ENCODE peak calls at places on chromosomes 13 and 19, in five cellular contexts. One of them, this sample, is unnamed.

GRCh38 chr19:14536926-14537692 is 7.7 kb downstream of the TECR start:
- DNase-seq in K562: peak
- DNase-seq in GM12878: no peak
- DNase-seq in A549: peak
- DNase-seq in HepG2: no peak
- DNase-seq in this sample: peak

GRCh38 chr19:2274937-2275535 is 6.9 kb downstream of the PEAK3 start:
- DNase-seq in A549: peak
- DNase-seq in K562: peak
- DNase-seq in GM12878: no peak
- DNase-seq in HepG2: peak
- DNase-seq in this sample: peak

GRCh38 chr13:100633461-100633860 is 41.1 kb downstream of the TMTC4 start:
- DNase-seq in K562: no peak
- DNase-seq in GM12878: no peak
- DNase-seq in A549: peak
- DNase-seq in HepG2: peak
- DNase-seq in this sample: no peak

GRCh38 chr13:42746846-42747245 is 34.5 kb upstream of the FAM216B start:
- DNase-seq in GM12878: no peak
- DNase-seq in HepG2: no peak
- DNase-seq in A549: no peak
- DNase-seq in K562: no peak
- DNase-seq in this sample: no peak

GRCh38 chr19:36973021-36973843 is 57.1 kb downstream of the ZNF568 start:
- DNase-seq in A549: no peak
- DNase-seq in HepG2: no peak
- DNase-seq in K562: peak
- DNase-seq in GM12878: peak
- DNase-seq in this sample: peak

GRCh38 chr13:60584976-60585375 is 188.0 kb downstream of the TDRD3 start:
- DNase-seq in GM12878: no peak
- DNase-seq in K562: no peak
- DNase-seq in A549: no peak
- DNase-seq in HepG2: no peak
- DNase-seq in this sample: peak

GRCh38 chr19:51123381-51124186 is 1.1 kb upstream of the SIGLEC9 start:
- DNase-seq in GM12878: no peak
- DNase-seq in A549: no peak
- DNase-seq in HepG2: no peak
- DNase-seq in K562: no peak
- DNase-seq in this sample: no peak

GRCh38 chr19:51727349-51727880 is 3.6 kb upstream of the HAS1 start:
- DNase-seq in A549: no peak
- DNase-seq in GM12878: no peak
- DNase-seq in HepG2: no peak
- DNase-seq in K562: no peak
- DNase-seq in this sample: no peak

GRCh38 chr13:106296723-106297122 is 238.7 kb downstream of the EFNB2 start:
- DNase-seq in K562: no peak
- DNase-seq in GM12878: no peak
- DNase-seq in HepG2: no peak
- DNase-seq in A549: no peak
- DNase-seq in this sample: no peak

GRCh38 chr13:77513719-77514335 is 21.7 kb upstream of the SCEL start:
- DNase-seq in HepG2: no peak
- DNase-seq in K562: no peak
- DNase-seq in GM12878: no peak
- DNase-seq in A549: no peak
- DNase-seq in this sample: no peak

GRCh38 chr19:6723108-6723618 is 2.7 kb upstream of the C3 start:
- DNase-seq in K562: no peak
- DNase-seq in HepG2: peak
- DNase-seq in A549: peak
- DNase-seq in GM12878: no peak
- DNase-seq in this sample: peak

GRCh38 chr19:2722541-2723344 is 1.6 kb upstream of the DIRAS1 start:
- DNase-seq in A549: peak
- DNase-seq in K562: peak
- DNase-seq in GM12878: no peak
- DNase-seq in HepG2: no peak
- DNase-seq in this sample: peak

GRCh38 chr13:30446122-30446500 is 19.6 kb downstream of the HMGB1 start:
- DNase-seq in HepG2: no peak
- DNase-seq in GM12878: no peak
- DNase-seq in K562: no peak
- DNase-seq in A549: no peak
- DNase-seq in this sample: peak

GRCh38 chr19:51002542-51003311 is 1.3 kb upstream of the KLK8 start:
- DNase-seq in A549: peak
- DNase-seq in K562: peak
- DNase-seq in GM12878: no peak
- DNase-seq in HepG2: no peak
- DNase-seq in this sample: peak

GRCh38 chr19:40224342-40225148 is 1.9 kb downstream of the CCNP start:
- DNase-seq in GM12878: no peak
- DNase-seq in K562: no peak
- DNase-seq in HepG2: no peak
- DNase-seq in A549: no peak
- DNase-seq in this sample: no peak

GRCh38 chr13:48160879-48161278 is 66.0 kb upstream of the MED4 start:
- DNase-seq in GM12878: no peak
- DNase-seq in A549: peak
- DNase-seq in K562: no peak
- DNase-seq in HepG2: no peak
- DNase-seq in this sample: no peak

GRCh38 chr19:11560404-11560988 is 1.5 kb upstream of the ELOF1 start:
- DNase-seq in K562: peak
- DNase-seq in GM12878: peak
- DNase-seq in HepG2: peak
- DNase-seq in A549: peak
- DNase-seq in this sample: peak

GRCh38 chr13:92460479-92460878 is 766.1 kb upstream of the GPC6 start:
- DNase-seq in K562: no peak
- DNase-seq in GM12878: no peak
- DNase-seq in A549: no peak
- DNase-seq in HepG2: no peak
- DNase-seq in this sample: no peak

GRCh38 chr19:2056810-2057192 is 5.8 kb upstream of the MKNK2 start:
- DNase-seq in A549: no peak
- DNase-seq in K562: no peak
- DNase-seq in HepG2: no peak
- DNase-seq in GM12878: no peak
- DNase-seq in this sample: no peak

GRCh38 chr13:48961379-48961778 is 14.3 kb upstream of the FNDC3A start:
- DNase-seq in HepG2: no peak
- DNase-seq in A549: no peak
- DNase-seq in GM12878: no peak
- DNase-seq in K562: no peak
- DNase-seq in this sample: no peak

GRCh38 chr19:48685583-48685982 is 10.2 kb upstream of the FUT2 start:
- DNase-seq in K562: no peak
- DNase-seq in GM12878: no peak
- DNase-seq in A549: no peak
- DNase-seq in HepG2: peak
- DNase-seq in this sample: no peak

GRCh38 chr19:32662186-32662585 is 12.8 kb downstream of the ANKRD27 start:
- DNase-seq in HepG2: no peak
- DNase-seq in A549: no peak
- DNase-seq in GM12878: no peak
- DNase-seq in K562: no peak
- DNase-seq in this sample: no peak

GRCh38 chr19:41940443-41941409 is 12.5 kb upstream of the ERFL start:
- DNase-seq in A549: no peak
- DNase-seq in GM12878: no peak
- DNase-seq in HepG2: no peak
- DNase-seq in K562: peak
- DNase-seq in this sample: peak

GRCh38 chr19:36183455-36183741 is 31.1 kb downstream of the ZNF565 start:
- DNase-seq in K562: no peak
- DNase-seq in HepG2: no peak
- DNase-seq in GM12878: no peak
- DNase-seq in A549: no peak
- DNase-seq in this sample: no peak

GRCh38 chr19:710767-711166 is 2.0 kb downstream of the PALM start:
- DNase-seq in A549: no peak
- DNase-seq in GM12878: no peak
- DNase-seq in K562: no peak
- DNase-seq in HepG2: no peak
- DNase-seq in this sample: no peak

DNA sequence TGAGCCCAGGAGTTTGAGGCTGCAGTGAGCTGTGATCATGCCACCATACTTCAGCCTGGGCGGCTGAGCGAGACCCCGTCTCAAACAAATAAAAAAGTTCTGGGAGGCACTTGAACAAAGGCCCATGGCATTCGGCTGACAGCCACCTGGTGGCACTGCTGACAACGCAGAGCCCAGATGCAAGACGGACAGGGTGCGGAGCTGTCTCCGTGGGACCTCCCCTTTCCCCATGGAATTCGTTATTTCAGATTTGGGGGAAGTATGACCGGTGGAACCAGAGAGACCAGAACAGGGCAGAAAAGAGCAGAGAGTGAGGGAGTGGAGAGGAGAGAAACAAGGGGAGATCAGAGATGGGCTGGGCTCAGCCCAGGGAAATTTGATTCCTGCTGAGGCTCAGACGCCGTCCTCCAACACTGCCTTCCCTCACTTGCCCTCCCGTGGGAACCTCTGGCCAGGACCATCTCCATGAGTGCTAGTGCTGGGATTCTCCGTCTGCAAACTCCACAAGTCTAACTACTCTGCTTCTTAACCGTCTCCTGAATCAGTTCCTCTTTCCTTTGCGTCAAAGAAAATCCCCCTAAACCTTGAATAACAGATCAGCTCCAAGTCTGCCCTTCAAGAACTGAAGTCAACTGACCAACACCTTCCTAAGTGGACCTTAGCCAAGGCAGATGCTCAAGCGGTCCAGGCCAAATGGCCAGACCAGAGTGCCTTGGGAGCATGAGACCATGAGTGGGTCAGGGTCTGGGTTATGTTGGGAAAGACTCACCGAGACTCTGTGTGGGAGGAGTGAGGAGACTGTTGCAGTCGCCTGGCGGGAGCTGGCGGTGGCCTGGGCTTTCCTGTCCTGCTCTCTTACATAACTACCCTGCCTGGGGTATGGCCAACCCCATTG is 11.9 kb upstream of the ATF5 start:
- DNase-seq in HepG2: no peak
- DNase-seq in K562: no peak
- DNase-seq in GM12878: no peak
- DNase-seq in A549: no peak
- DNase-seq in this sample: peak
- TF ChIP-seq CTCF in HepG2: peak
- TF ChIP-seq CTCF in K562: peak
- TF ChIP-seq CTCF in GM12878: peak
- TF ChIP-seq CTCF in A549: peak
- TF ChIP-seq CTCF in this sample: peak

DNA sequence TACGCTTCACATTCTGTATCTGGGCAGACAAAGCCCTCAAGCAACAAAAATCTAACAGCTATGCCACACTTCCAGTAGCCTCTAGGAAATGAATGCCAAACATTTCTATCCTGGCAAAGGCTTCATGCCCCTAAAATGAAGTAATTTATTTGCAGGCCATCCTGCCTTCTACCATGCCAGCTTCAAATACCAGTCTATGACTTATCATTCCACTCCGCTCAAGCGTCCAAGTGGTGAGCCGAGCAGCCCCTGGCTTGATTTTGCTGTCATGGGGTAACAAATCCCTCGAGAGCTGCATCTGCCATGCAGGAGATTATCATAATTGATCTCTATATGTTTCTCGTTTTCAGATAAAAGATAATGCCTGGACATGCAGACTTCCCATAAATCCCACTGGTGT is 86.9 kb downstream of the LHFPL6 start:
- DNase-seq in K562: no peak
- DNase-seq in A549: no peak
- DNase-seq in GM12878: no peak
- DNase-seq in HepG2: no peak
- DNase-seq in this sample: no peak
- TF ChIP-seq JUNB in K562: no peak
- TF ChIP-seq JUNB in A549: no peak
- TF ChIP-seq JUNB in GM12878: no peak
- TF ChIP-seq JUNB in HepG2: no peak
- TF ChIP-seq JUNB in this sample: no peak

DNA sequence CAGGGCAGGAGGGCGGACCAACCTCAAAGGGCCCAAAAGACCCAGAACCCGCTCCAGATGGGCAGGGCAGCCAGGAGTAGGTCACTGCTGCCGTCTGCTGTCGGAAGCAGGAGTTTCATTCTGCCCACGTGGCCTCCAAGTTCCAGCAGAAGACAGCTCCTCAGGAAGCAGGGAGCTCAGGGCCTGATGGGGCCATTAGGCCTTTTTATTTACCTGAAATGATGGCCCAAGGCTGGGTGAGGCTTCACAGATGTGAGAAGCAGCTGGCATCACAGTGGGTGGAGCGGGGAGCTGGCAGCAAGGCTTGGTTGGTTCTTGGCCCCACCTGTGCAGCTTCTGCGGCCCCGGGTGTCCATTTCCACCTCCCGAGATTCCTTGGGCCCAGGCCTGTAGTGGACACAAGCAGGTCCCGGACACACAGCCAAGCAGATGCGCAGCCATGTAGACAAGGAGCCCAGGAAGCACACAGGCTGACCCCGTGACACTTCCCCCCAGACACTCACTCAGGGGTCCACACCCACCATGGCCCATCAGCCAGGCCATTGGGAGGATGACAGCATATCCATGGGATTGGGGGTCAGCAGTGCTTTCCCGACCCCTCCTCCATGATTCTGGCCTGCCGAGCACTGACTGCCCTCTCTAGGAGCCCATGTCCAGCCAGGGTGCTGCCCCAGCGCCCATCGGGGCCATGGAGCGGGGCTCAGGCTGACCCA is 26.4 kb downstream of the C13orf46 start:
- DNase-seq in K562: peak
- DNase-seq in A549: peak
- DNase-seq in GM12878: no peak
- DNase-seq in HepG2: no peak
- DNase-seq in this sample: peak
- TF ChIP-seq CTCF in K562: peak
- TF ChIP-seq CTCF in A549: peak
- TF ChIP-seq CTCF in GM12878: no peak
- TF ChIP-seq CTCF in HepG2: peak
- TF ChIP-seq CTCF in this sample: peak

DNA sequence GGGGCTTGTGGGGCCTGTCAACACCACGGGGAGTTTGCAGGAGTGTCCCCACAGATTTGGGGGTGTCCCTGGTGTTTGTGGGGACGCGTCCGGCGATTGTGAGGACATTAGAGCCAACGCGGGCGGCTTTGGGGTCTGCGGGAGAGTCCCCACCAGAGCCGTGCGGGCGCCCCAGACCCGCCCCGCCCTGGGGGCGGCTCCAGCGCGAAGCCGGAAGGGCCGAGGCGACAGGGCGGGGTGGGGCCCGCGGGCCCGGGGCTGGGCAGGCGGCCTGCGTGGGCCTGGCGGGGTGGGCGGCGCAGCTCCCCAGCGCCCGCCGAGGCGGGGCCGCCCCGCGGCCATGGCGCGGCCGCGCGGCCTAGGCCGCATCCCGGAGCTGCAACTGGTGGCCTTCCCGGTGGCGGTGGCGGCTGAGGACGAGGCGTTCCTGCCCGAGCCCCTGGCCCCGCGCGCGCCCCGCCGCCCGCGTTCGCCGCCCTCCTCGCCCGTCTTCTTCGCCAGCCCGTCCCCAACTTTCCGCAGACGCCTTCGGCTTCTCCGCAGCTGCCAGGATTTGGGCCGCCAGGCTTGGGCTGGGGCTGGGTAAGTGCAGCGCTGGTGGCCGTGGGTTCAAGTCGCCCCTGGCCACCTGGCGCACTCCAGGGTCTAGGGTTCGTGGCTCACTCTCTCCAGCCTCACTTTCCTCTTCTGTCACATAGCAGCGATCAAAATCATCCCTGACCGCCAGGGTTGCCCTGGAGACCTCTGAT is 10.3 kb downstream of the PDE4A start:
- DNase-seq in A549: no peak
- DNase-seq in K562: peak
- DNase-seq in GM12878: no peak
- DNase-seq in HepG2: no peak
- DNase-seq in this sample: peak
- TF ChIP-seq JUNB in A549: no peak
- TF ChIP-seq JUNB in K562: no peak
- TF ChIP-seq JUNB in GM12878: no peak
- TF ChIP-seq JUNB in HepG2: no peak
- TF ChIP-seq JUNB in this sample: no peak

This sample was measured in GM23338.